ENCODE peak calls at places on chromosome 14, in four cellular contexts. L, J, F and B are unnamed samples.

GRCh38 chr14:104286496-104286895 is 148.1 kb downstream of the KIF26A start:
- DNase-seq in L (no peak), J (no peak), F (no peak), B (no peak)

GRCh38 chr14:104782086-104782822 is 13.3 kb downstream of the AKT1 start:
- DNase-seq in L (no peak), J (no peak), F (no peak), B (no peak)

GRCh38 chr14:65296402-65296801 is 116.1 kb upstream of the FUT8 start:
- DNase-seq in L (no peak), J (no peak), F (no peak), B (no peak)

GRCh38 chr14:98184467-98184866 is 1087.5 kb downstream of the BCL11B start:
- DNase-seq in L (no peak), J (no peak), F (no peak), B (no peak)

GRCh38 chr14:99359906-99360305 is 87.9 kb upstream of the BCL11B start:
- DNase-seq in L (no peak), J (no peak), F (no peak), B (no peak)

GRCh38 chr14:31190220-31190605 is 17.4 kb downstream of the HECTD1 start:
- DNase-seq in L (no peak), J (no peak), F (no peak), B (no peak)

GRCh38 chr14:27409936-27410335 is 812.1 kb upstream of the NOVA1 start:
- DNase-seq in L (no peak), J (no peak), F (peak; percentile 8), B (no peak)

GRCh38 chr14:63759454-63759853 is 31.6 kb upstream of the SGPP1 start:
- DNase-seq in L (no peak), J (peak; percentile 45), F (peak; percentile 11), B (no peak)

GRCh38 chr14:75820761-75821160 is 159.7 kb downstream of the TTLL5 start:
- DNase-seq in L (no peak), J (no peak), F (no peak), B (no peak)

GRCh38 chr14:104199266-104199665 is 60.9 kb downstream of the KIF26A start:
- DNase-seq in L (no peak), J (no peak), F (no peak), B (no peak)

GRCh38 chr14:103869406-103870143 is 22.2 kb upstream of the PPP1R13B start:
- DNase-seq in L (no peak), J (no peak), F (no peak), B (no peak)

GRCh38 chr14:69808919-69809808 is 12.1 kb upstream of the SLC10A1 start:
- DNase-seq in L (no peak), J (no peak), F (no peak), B (no peak)